ENCODE peak calls at places on chromosomes 2 and 18, in five cellular contexts. B is lower lobe of right lung; N is NCI-H1417; A is NCI-H2107; P is stimulated activated CD8-positive, alpha-beta memory T cell treated with anti-CD3 and anti-CD28 coated beads, Interleukin-4, amount 100 ng/mL, for 4 hours. R is an unnamed sample.

GRCh38 chr2:134278546-134278945 is 24.7 kb downstream of the MGAT5 start:
- DNase-seq in B (no peak), N (no peak), A (no peak), P (no peak), R (no peak)

GRCh38 chr2:12694990-12695774 is 21.6 kb upstream of the TRIB2 start:
- DNase-seq in B (no peak), N (no peak), A (no peak), P (no peak), R (no peak)

GRCh38 chr2:84495539-84496146 is 20.7 kb upstream of the DNAH6 start:
- DNase-seq in B (no peak), N (peak), A (peak), P (no peak), R (peak)

GRCh38 chr2:29146197-29146596 is 31.0 kb downstream of the CLIP4 start:
- DNase-seq in B (no peak), N (no peak), A (no peak), P (no peak), R (no peak)

GRCh38 chr2:135951071-135951583 is 34.3 kb downstream of the DARS1 start:
- DNase-seq in B (no peak), N (no peak), A (no peak), P (no peak), R (no peak)

GRCh38 chr18:79903071-79903635 is 48.3 kb downstream of the SLC66A2 start:
- DNase-seq in B (no peak), N (no peak), A (no peak), P (no peak), R (no peak)

GRCh38 chr2:86064006-86064405 is 41.7 kb downstream of the POLR1A start:
- DNase-seq in B (no peak), N (no peak), A (no peak), P (no peak), R (no peak)

GRCh38 chr18:59085797-59086196 is 53.9 kb upstream of the SEC11C start:
- DNase-seq in B (no peak), N (no peak), A (no peak), P (no peak), R (no peak)

GRCh38 chr2:45941758-45942738 is 290.6 kb downstream of the PRKCE start:
- DNase-seq in B (no peak), N (peak), A (no peak), P (no peak), R (no peak)

GRCh38 chr2:105792561-105792960 is 47.8 kb downstream of the NCK2 start:
- DNase-seq in B (no peak), N (no peak), A (no peak), P (no peak), R (no peak)

GRCh38 chr2:132415256-132416079 is 1.1 kb upstream of the GPR39 start:
- DNase-seq in B (no peak), N (peak), A (peak), P (no peak), R (no peak)

GRCh38 chr18:55906533-55906932 is 318.5 kb upstream of the TCF4 start:
- DNase-seq in B (no peak), N (no peak), A (no peak), P (no peak), R (no peak)

GRCh38 chr2:25936889-25937545 is 45.3 kb downstream of the KIF3C start:
- DNase-seq in B (no peak), N (no peak), A (peak), P (no peak), R (no peak)

GRCh38 chr2:6074303-6074702 is 382.1 kb downstream of the SOX11 start:
- DNase-seq in B (no peak), N (no peak), A (no peak), P (no peak), R (no peak)

GRCh38 chr2:64918220-64918886 is 70.8 kb upstream of the SLC1A4 start:
- DNase-seq in B (no peak), N (no peak), A (no peak), P (no peak), R (no peak)

GRCh38 chr2:51711761-51712160 is 679.8 kb upstream of the NRXN1 start:
- DNase-seq in B (no peak), N (no peak), A (no peak), P (no peak), R (no peak)

GRCh38 chr18:25349926-25350560 is 1.9 kb downstream of the ZNF521 start:
- DNase-seq in B (peak), N (peak), A (no peak), P (no peak), R (no peak)

GRCh38 chr2:14189929-14190328 is 442.6 kb upstream of the LRATD1 start:
- DNase-seq in B (no peak), N (no peak), A (no peak), P (no peak), R (no peak)